ENCODE peak calls at places on chromosome 2, in six cellular contexts. One of them, this sample, is unnamed. For H3K9me3, the result is how much of the 10 kb centered on the place peaks cover.

GRCh38 chr2:104502904-104503303 is 351.0 kb upstream of the POU3F3 start:
- DNase-seq in AG04450: no peak
- DNase-seq in lung: no peak
- DNase-seq in effector memory CD4-positive, alpha-beta T cell: no peak
- DNase-seq in SK-N-SH: no peak
- DNase-seq in lower lobe of right lung: no peak
- DNase-seq in this sample: no peak

GRCh38 chr2:60794271-60794863 is 38.3 kb downstream of the PAPOLG start:
- DNase-seq in AG04450: no peak
- DNase-seq in lung: no peak
- DNase-seq in effector memory CD4-positive, alpha-beta T cell: no peak
- DNase-seq in SK-N-SH: peak
- DNase-seq in lower lobe of right lung: no peak
- DNase-seq in this sample: peak

GRCh38 chr2:219344756-219345458 is 12.4 kb upstream of the RESP18 start:
- DNase-seq in AG04450: no peak
- DNase-seq in lung: no peak
- DNase-seq in effector memory CD4-positive, alpha-beta T cell: no peak
- DNase-seq in SK-N-SH: no peak
- DNase-seq in lower lobe of right lung: peak
- DNase-seq in this sample: no peak

GRCh38 chr2:119349289-119349688 is 17.3 kb downstream of the C2orf76 start:
- DNase-seq in AG04450: no peak
- DNase-seq in lung: no peak
- DNase-seq in effector memory CD4-positive, alpha-beta T cell: no peak
- DNase-seq in SK-N-SH: no peak
- DNase-seq in lower lobe of right lung: no peak
- DNase-seq in this sample: no peak

GRCh38 chr2:239642406-239643004 is 241.7 kb upstream of the HDAC4 start:
- DNase-seq in AG04450: no peak
- DNase-seq in lung: no peak
- DNase-seq in effector memory CD4-positive, alpha-beta T cell: no peak
- DNase-seq in SK-N-SH: no peak
- DNase-seq in lower lobe of right lung: no peak
- DNase-seq in this sample: no peak

GRCh38 chr2:197181491-197181890 is 129.1 kb downstream of the ANKRD44 start:
- DNase-seq in AG04450: no peak
- DNase-seq in lung: no peak
- DNase-seq in effector memory CD4-positive, alpha-beta T cell: no peak
- DNase-seq in SK-N-SH: no peak
- DNase-seq in lower lobe of right lung: no peak
- DNase-seq in this sample: no peak

GRCh38 chr2:195995499-195995898 is 73.1 kb downstream of the DNAH7 start:
- DNase-seq in AG04450: no peak
- DNase-seq in lung: no peak
- DNase-seq in effector memory CD4-positive, alpha-beta T cell: no peak
- DNase-seq in SK-N-SH: no peak
- DNase-seq in lower lobe of right lung: no peak
- DNase-seq in this sample: no peak

GRCh38 chr2:43080626-43081025 is 145.8 kb downstream of the ZFP36L2 start:
- DNase-seq in AG04450: no peak
- DNase-seq in lung: no peak
- DNase-seq in effector memory CD4-positive, alpha-beta T cell: no peak
- DNase-seq in SK-N-SH: no peak
- DNase-seq in lower lobe of right lung: no peak
- DNase-seq in this sample: no peak

GRCh38 chr2:235495373-235496238 is 1.8 kb downstream of the AGAP1 start:
- DNase-seq in AG04450: no peak
- DNase-seq in lung: no peak
- DNase-seq in effector memory CD4-positive, alpha-beta T cell: no peak
- DNase-seq in SK-N-SH: no peak
- DNase-seq in lower lobe of right lung: no peak
- DNase-seq in this sample: no peak

GRCh38 chr2:175025946-175026345 is 20.8 kb upstream of the CHN1 start:
- DNase-seq in AG04450: no peak
- DNase-seq in lung: no peak
- DNase-seq in effector memory CD4-positive, alpha-beta T cell: no peak
- DNase-seq in SK-N-SH: no peak
- DNase-seq in lower lobe of right lung: no peak
- DNase-seq in this sample: no peak

GRCh38 chr2:195737531-195738162 is 80.6 kb downstream of the SLC39A10 start:
- DNase-seq in AG04450: no peak
- DNase-seq in lung: no peak
- DNase-seq in effector memory CD4-positive, alpha-beta T cell: no peak
- DNase-seq in SK-N-SH: no peak
- DNase-seq in lower lobe of right lung: no peak
- DNase-seq in this sample: no peak

GRCh38 chr2:180573951-180574350 is 406.5 kb upstream of the UBE2E3 start:
- DNase-seq in AG04450: no peak
- DNase-seq in lung: no peak
- DNase-seq in effector memory CD4-positive, alpha-beta T cell: no peak
- DNase-seq in SK-N-SH: no peak
- DNase-seq in lower lobe of right lung: no peak
- DNase-seq in this sample: no peak

GRCh38 chr2:240925576-240926515 is 19.7 kb downstream of the CROCC2 start:
- DNase-seq in AG04450: no peak
- DNase-seq in lung: no peak
- DNase-seq in effector memory CD4-positive, alpha-beta T cell: no peak
- DNase-seq in SK-N-SH: peak
- DNase-seq in lower lobe of right lung: peak
- DNase-seq in this sample: no peak

GRCh38 chr2:199588054-199588453 is 130.3 kb upstream of the SATB2 start:
- DNase-seq in AG04450: no peak
- DNase-seq in lung: no peak
- DNase-seq in effector memory CD4-positive, alpha-beta T cell: no peak
- DNase-seq in SK-N-SH: no peak
- DNase-seq in lower lobe of right lung: no peak
- DNase-seq in this sample: no peak

GRCh38 chr2:175363719-175364118 is 182.2 kb upstream of the ATP5MC3 start:
- DNase-seq in AG04450: no peak
- DNase-seq in lung: no peak
- DNase-seq in effector memory CD4-positive, alpha-beta T cell: no peak
- DNase-seq in SK-N-SH: no peak
- DNase-seq in lower lobe of right lung: no peak
- DNase-seq in this sample: no peak

GRCh38 chr2:215392687-215393270 is 43.1 kb downstream of the FN1 start:
- DNase-seq in AG04450: no peak
- DNase-seq in lung: no peak
- DNase-seq in effector memory CD4-positive, alpha-beta T cell: no peak
- DNase-seq in SK-N-SH: no peak
- DNase-seq in lower lobe of right lung: no peak
- DNase-seq in this sample: no peak

GRCh38 chr2:23772684-23773083 is 154.2 kb downstream of the ATAD2B start:
- DNase-seq in AG04450: no peak
- DNase-seq in lung: no peak
- DNase-seq in effector memory CD4-positive, alpha-beta T cell: no peak
- DNase-seq in SK-N-SH: no peak
- DNase-seq in lower lobe of right lung: no peak
- DNase-seq in this sample: no peak

GRCh38 chr2:204331180-204331579 is 214.1 kb upstream of the PARD3B start:
- DNase-seq in AG04450: no peak
- DNase-seq in lung: no peak
- DNase-seq in effector memory CD4-positive, alpha-beta T cell: no peak
- DNase-seq in SK-N-SH: no peak
- DNase-seq in lower lobe of right lung: no peak
- DNase-seq in this sample: no peak

GRCh38 chr2:109134741-109135571 is 6.0 kb downstream of the SH3RF3 start:
- DNase-seq in AG04450: no peak
- DNase-seq in lung: no peak
- DNase-seq in effector memory CD4-positive, alpha-beta T cell: no peak
- DNase-seq in SK-N-SH: no peak
- DNase-seq in lower lobe of right lung: no peak
- DNase-seq in this sample: no peak

GRCh38 chr2:236803621-236804020 is 234.0 kb downstream of the ACKR3 start:
- DNase-seq in AG04450: no peak
- DNase-seq in lung: no peak
- DNase-seq in effector memory CD4-positive, alpha-beta T cell: no peak
- DNase-seq in SK-N-SH: no peak
- DNase-seq in lower lobe of right lung: no peak
- DNase-seq in this sample: no peak

GRCh38 chr2:238381341-238382130 is 45.2 kb upstream of the ASB1 start:
- DNase-seq in AG04450: no peak
- DNase-seq in lung: no peak
- DNase-seq in effector memory CD4-positive, alpha-beta T cell: no peak
- DNase-seq in SK-N-SH: no peak
- DNase-seq in lower lobe of right lung: no peak
- DNase-seq in this sample: no peak

GRCh38 chr2:168246483-168247340 is 683 bp downstream of the STK39 start:
- DNase-seq in AG04450: no peak
- DNase-seq in lung: peak
- DNase-seq in effector memory CD4-positive, alpha-beta T cell: peak
- DNase-seq in SK-N-SH: peak
- DNase-seq in lower lobe of right lung: peak
- DNase-seq in this sample: peak

GRCh38 chr2:144452169-144453038 is 67.5 kb downstream of the ZEB2 start:
- DNase-seq in AG04450: no peak
- DNase-seq in lung: no peak
- DNase-seq in effector memory CD4-positive, alpha-beta T cell: no peak
- DNase-seq in SK-N-SH: peak
- DNase-seq in lower lobe of right lung: no peak
- DNase-seq in this sample: no peak

GRCh38 chr2:24342110-24342910 is 18.0 kb downstream of the ITSN2 start:
- DNase-seq in AG04450: no peak
- DNase-seq in lung: no peak
- DNase-seq in effector memory CD4-positive, alpha-beta T cell: no peak
- DNase-seq in SK-N-SH: no peak
- DNase-seq in lower lobe of right lung: no peak
- DNase-seq in this sample: no peak

GRCh38 chr2:168064011-168064998 is 183.1 kb downstream of the STK39 start:
- DNase-seq in AG04450: no peak
- DNase-seq in lung: no peak
- DNase-seq in effector memory CD4-positive, alpha-beta T cell: no peak
- DNase-seq in SK-N-SH: peak
- DNase-seq in lower lobe of right lung: no peak
- DNase-seq in this sample: no peak

GRCh38 chr2:48347712-48348111 is 182.2 kb upstream of the STON1 start:
- DNase-seq in AG04450: no peak
- DNase-seq in lung: no peak
- DNase-seq in effector memory CD4-positive, alpha-beta T cell: no peak
- DNase-seq in SK-N-SH: peak
- DNase-seq in lower lobe of right lung: no peak
- DNase-seq in this sample: peak

GRCh38 chr2:205681836-205682238 is 464 bp upstream of the NRP2 start:
- DNase-seq in AG04450: no peak
- DNase-seq in lung: no peak
- DNase-seq in effector memory CD4-positive, alpha-beta T cell: no peak
- DNase-seq in SK-N-SH: peak
- DNase-seq in lower lobe of right lung: no peak
- DNase-seq in this sample: no peak

GRCh38 chr2:205678743-205679142 is 3.6 kb upstream of the NRP2 start:
- DNase-seq in AG04450: no peak
- DNase-seq in lung: no peak
- DNase-seq in effector memory CD4-positive, alpha-beta T cell: no peak
- DNase-seq in SK-N-SH: no peak
- DNase-seq in lower lobe of right lung: no peak
- DNase-seq in this sample: no peak

GRCh38 chr2:205680067-205680466 is 2.2 kb upstream of the NRP2 start:
- DNase-seq in AG04450: peak
- DNase-seq in lung: peak
- DNase-seq in effector memory CD4-positive, alpha-beta T cell: no peak
- DNase-seq in SK-N-SH: peak
- DNase-seq in lower lobe of right lung: no peak
- DNase-seq in this sample: peak

GRCh38 chr2:205680903-205681302 is 1.4 kb upstream of the NRP2 start:
- DNase-seq in AG04450: no peak
- DNase-seq in lung: no peak
- DNase-seq in effector memory CD4-positive, alpha-beta T cell: no peak
- DNase-seq in SK-N-SH: no peak
- DNase-seq in lower lobe of right lung: no peak
- DNase-seq in this sample: no peak

DNA sequence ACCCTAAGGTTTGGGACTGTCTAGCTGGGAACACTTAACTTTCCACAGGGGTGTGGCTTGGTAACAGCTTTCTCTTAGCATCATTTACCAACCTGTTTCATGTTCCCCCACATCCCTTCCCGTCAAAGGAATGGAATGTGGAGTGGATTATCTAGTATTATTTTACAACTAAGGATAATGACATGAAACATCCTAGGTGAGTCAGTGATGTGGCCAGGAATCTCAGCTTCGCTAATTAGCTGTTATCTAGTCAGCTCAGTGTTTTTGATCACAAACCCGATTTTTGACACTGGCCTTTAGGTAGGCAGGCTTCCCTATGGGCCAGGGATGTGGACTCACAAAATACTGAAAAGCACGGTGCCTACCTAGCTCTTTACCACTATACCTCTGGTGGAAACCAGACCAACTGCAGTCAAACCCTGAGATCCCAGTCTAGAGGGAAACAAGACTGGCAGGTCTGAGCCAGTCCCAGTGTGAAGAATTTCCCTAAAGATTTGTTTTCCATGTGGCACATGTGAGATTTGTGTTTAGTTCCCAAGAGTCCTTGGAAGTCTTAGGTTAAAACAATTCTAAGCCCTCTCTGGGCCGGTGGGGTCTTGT is 2.8 kb upstream of the NRP2 start:
- DNase-seq in AG04450: no peak
- DNase-seq in lung: no peak
- DNase-seq in effector memory CD4-positive, alpha-beta T cell: no peak
- DNase-seq in SK-N-SH: no peak
- DNase-seq in lower lobe of right lung: no peak
- DNase-seq in this sample: no peak
- H3K27ac ChIP-seq in AG04450: no peak
- H3K27ac ChIP-seq in lung: no peak
- H3K27ac ChIP-seq in effector memory CD4-positive, alpha-beta T cell: no peak
- H3K27ac ChIP-seq in SK-N-SH: no peak
- H3K27ac ChIP-seq in lower lobe of right lung: no peak
- H3K27ac ChIP-seq in this sample: no peak

GRCh38 chr2:4368907-4369306 is 665.5 kb downstream of the DCDC2C start:
- DNase-seq in AG04450: no peak
- DNase-seq in lung: no peak
- DNase-seq in effector memory CD4-positive, alpha-beta T cell: no peak
- DNase-seq in SK-N-SH: no peak
- DNase-seq in lower lobe of right lung: no peak
- DNase-seq in this sample: no peak
- H3K9me3 ChIP-seq in AG04450: under half
- H3K9me3 ChIP-seq in lung: under half
- H3K9me3 ChIP-seq in effector memory CD4-positive, alpha-beta T cell: under half
- H3K9me3 ChIP-seq in SK-N-SH: under half
- H3K9me3 ChIP-seq in lower lobe of right lung: under half
- H3K9me3 ChIP-seq in this sample: under half

DNA sequence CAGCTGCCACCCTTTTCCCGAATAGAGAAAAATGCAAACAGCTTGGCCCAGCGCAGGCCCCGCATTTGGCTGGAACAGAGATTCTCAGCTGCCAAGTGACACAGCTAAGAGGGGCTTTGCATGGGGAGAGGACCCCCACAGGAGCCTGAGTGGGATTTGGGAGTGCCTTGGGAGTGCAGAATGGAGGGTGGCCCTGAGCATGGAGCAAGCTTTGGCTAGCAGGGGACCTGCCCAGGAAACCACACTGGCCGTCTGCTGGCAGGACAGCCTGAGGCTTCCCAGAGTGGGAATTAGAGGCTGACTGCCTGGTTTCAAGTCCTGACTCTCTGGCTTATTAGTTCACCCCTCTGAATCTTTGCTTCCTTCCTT is 8.9 kb downstream of the PCARE start:
- DNase-seq in AG04450: no peak
- DNase-seq in lung: no peak
- DNase-seq in effector memory CD4-positive, alpha-beta T cell: no peak
- DNase-seq in SK-N-SH: peak
- DNase-seq in lower lobe of right lung: no peak
- DNase-seq in this sample: no peak
- H3K27ac ChIP-seq in AG04450: no peak
- H3K27ac ChIP-seq in lung: no peak
- H3K27ac ChIP-seq in effector memory CD4-positive, alpha-beta T cell: no peak
- H3K27ac ChIP-seq in SK-N-SH: no peak
- H3K27ac ChIP-seq in lower lobe of right lung: peak
- H3K27ac ChIP-seq in this sample: no peak

GRCh38 chr2:172510582-172510981 is 45.3 kb upstream of the PDK1 start:
- DNase-seq in AG04450: no peak
- DNase-seq in lung: no peak
- DNase-seq in effector memory CD4-positive, alpha-beta T cell: no peak
- DNase-seq in SK-N-SH: no peak
- DNase-seq in lower lobe of right lung: no peak
- DNase-seq in this sample: no peak
- H3K9me3 ChIP-seq in AG04450: under half
- H3K9me3 ChIP-seq in lung: under half
- H3K9me3 ChIP-seq in effector memory CD4-positive, alpha-beta T cell: under half
- H3K9me3 ChIP-seq in SK-N-SH: under half
- H3K9me3 ChIP-seq in lower lobe of right lung: under half
- H3K9me3 ChIP-seq in this sample: under half

This sample was measured in naive thymus-derived CD4-positive, alpha-beta T cell.